ENCODE peak calls at places on chromosomes 4 and X, in five cellular contexts. G, E, K, B and A are unnamed samples.

GRCh38 chr4:55312491-55313101 is 33.4 kb upstream of the SRD5A3 start:
- DNase-seq in E (no peak), B (no peak), K (peak; percentile 33), G (peak; percentile 83), A (no peak)

GRCh38 chr4:168199262-168199957 is 107.1 kb downstream of the ANXA10 start:
- DNase-seq in K (no peak), G (no peak), B (no peak), E (no peak), A (no peak)

GRCh38 chr4:187363453-187363852 is 632.1 kb upstream of the ZFP42 start:
- DNase-seq in B (no peak), E (no peak), K (no peak), G (no peak), A (no peak)

GRCh38 chrX:14504960-14505538 is 24.3 kb upstream of the GLRA2 start:
- DNase-seq in K (no peak), E (no peak), G (no peak), B (no peak), A (no peak)

GRCh38 chr4:76783836-76784235 is 114.1 kb downstream of the SOWAHB start:
- DNase-seq in B (no peak), G (no peak), K (no peak), E (no peak), A (no peak)

GRCh38 chr4:140004580-140005314 is 149.2 kb downstream of the MAML3 start:
- DNase-seq in G (peak; percentile 78), B (peak; percentile 61), E (no peak), K (no peak), A (peak; percentile 68)

GRCh38 chr4:40178672-40179071 is 18.2 kb upstream of the RHOH start:
- DNase-seq in B (no peak), E (no peak), G (no peak), K (no peak), A (no peak)

GRCh38 chrX:153469811-153470410 is 465 bp downstream of the HAUS7 start:
- DNase-seq in K (no peak), B (no peak), G (peak; percentile 52), E (peak; percentile 17), A (no peak)

GRCh38 chrX:48466696-48467095 is 3.4 kb downstream of the SLC38A5 start:
- DNase-seq in E (no peak), G (no peak), B (no peak), K (peak; percentile 26), A (no peak)

GRCh38 chrX:45697591-45697990 is 496.9 kb upstream of the DIPK2B start:
- DNase-seq in K (no peak), G (peak; percentile 96), B (no peak), E (no peak), A (no peak)

GRCh38 chr4:153223418-153223792 is 19.2 kb downstream of the TRIM2 start:
- DNase-seq in G (no peak), B (no peak), K (no peak), E (no peak), A (no peak)

GRCh38 chr4:40349561-40350198 is 14.5 kb downstream of the CHRNA9 start:
- DNase-seq in B (no peak), G (no peak), E (no peak), K (no peak), A (no peak)

GRCh38 chrX:17738002-17738713 is 865 bp downstream of the SCML1 start:
- DNase-seq in E (no peak), G (peak; percentile 31), K (peak; percentile 25), B (peak; percentile 43), A (peak; percentile 66)

GRCh38 chr4:176437756-176438155 is 118.0 kb downstream of the SPCS3 start:
- DNase-seq in B (no peak), K (no peak), G (no peak), E (no peak), A (no peak)

GRCh38 chrX:101619336-101619735 is 1.5 kb upstream of the ARMCX6 start:
- DNase-seq in G (peak; percentile 26), K (no peak), E (no peak), B (no peak), A (no peak)

GRCh38 chr4:172982151-172982590 is 186.4 kb upstream of the GALNT7 start:
- DNase-seq in E (peak; percentile 94), G (peak; percentile 85), K (no peak), B (no peak), A (no peak)